ENCODE peak calls at places on chromosomes 13 and 19, in four cellular contexts. Y is stimulated activated CD4-positive, alpha-beta T cell treated with anti-CD3 and anti-CD28 coated beads, Interleukin-15, amount 100 ng/mL, for 48 hours; M is RKO; D is NCI-H774. E is an unnamed sample.

GRCh38 chr19:35247526-35248309 is 1.1 kb upstream of the LSR start:
- DNase-seq in Y (no peak), M (peak), D (peak), E (peak)

GRCh38 chr19:7947939-7948338 is 4.5 kb upstream of the TIMM44 start:
- DNase-seq in Y (no peak), M (peak), D (no peak), E (peak)

GRCh38 chr19:51702103-51702753 is 9.1 kb downstream of the SPACA6 start:
- DNase-seq in Y (no peak), M (no peak), D (peak), E (peak)

GRCh38 chr19:40006273-40006691 is 9.4 kb downstream of the ZNF546 start:
- DNase-seq in Y (no peak), M (peak), D (no peak), E (peak)

GRCh38 chr19:33216198-33216830 is 9.3 kb downstream of the SLC7A10 start:
- DNase-seq in Y (no peak), M (no peak), D (no peak), E (no peak)

GRCh38 chr13:21799671-21800070 is 128.8 kb downstream of the FGF9 start:
- DNase-seq in Y (no peak), M (no peak), D (no peak), E (no peak)

GRCh38 chr13:63184693-63185092 is 1769.0 kb upstream of the PCDH20 start:
- DNase-seq in Y (no peak), M (peak), D (no peak), E (peak)

GRCh38 chr13:72295173-72295572 is 428.2 kb upstream of the DACH1 start:
- DNase-seq in Y (no peak), M (no peak), D (no peak), E (no peak)

GRCh38 chr19:46014534-46014933 is 8.3 kb downstream of the PGLYRP1 start:
- DNase-seq in Y (no peak), M (no peak), D (no peak), E (no peak)

GRCh38 chr19:10518444-10519361 is 1.5 kb upstream of the S1PR5 start:
- DNase-seq in Y (no peak), M (no peak), D (no peak), E (no peak)

GRCh38 chr13:50319603-50320296 is 304.5 kb downstream of the KCNRG start:
- DNase-seq in Y (no peak), M (no peak), D (no peak), E (no peak)

GRCh38 chr13:31267126-31267784 is 67.5 kb downstream of the B3GLCT start:
- DNase-seq in Y (no peak), M (no peak), D (no peak), E (no peak)

GRCh38 chr13:93388701-93389100 is 162.1 kb downstream of the GPC6 start:
- DNase-seq in Y (no peak), M (peak), D (no peak), E (no peak)

GRCh38 chr13:98678741-98679140 is 73.7 kb downstream of the SLC15A1 start:
- DNase-seq in Y (no peak), M (no peak), D (no peak), E (no peak)

GRCh38 chr13:34258646-34259386 is 440.9 kb downstream of the RFC3 start:
- DNase-seq in Y (no peak), M (no peak), D (no peak), E (no peak)

GRCh38 chr19:33349319-33350289 is 23.9 kb upstream of the CEBPG start:
- DNase-seq in Y (no peak), M (no peak), D (no peak), E (no peak)

GRCh38 chr13:38346764-38347163 is 2.9 kb upstream of the UFM1 start:
- DNase-seq in Y (no peak), M (no peak), D (no peak), E (no peak)

GRCh38 chr13:93751117-93751516 is 524.5 kb downstream of the GPC6 start:
- DNase-seq in Y (no peak), M (no peak), D (no peak), E (no peak)

GRCh38 chr13:59874973-59875372 is 288.8 kb downstream of the DIAPH3 start:
- DNase-seq in Y (no peak), M (no peak), D (no peak), E (no peak)

GRCh38 chr19:50204811-50205675 is 1.6 kb downstream of the MYH14 start:
- DNase-seq in Y (no peak), M (no peak), D (peak), E (peak)

GRCh38 chr13:27117158-27117557 is 54.5 kb downstream of the USP12 start:
- DNase-seq in Y (no peak), M (no peak), D (no peak), E (no peak)

GRCh38 chr19:31667106-31667505 is 317.9 kb upstream of the TSHZ3 start:
- DNase-seq in Y (no peak), M (no peak), D (no peak), E (no peak)

GRCh38 chr13:33728271-33729037 is 89.5 kb upstream of the RFC3 start:
- DNase-seq in Y (no peak), M (peak), D (no peak), E (no peak)

GRCh38 chr13:99501952-99502310 is 659 bp downstream of the TM9SF2 start:
- DNase-seq in Y (no peak), M (peak), D (no peak), E (peak)

GRCh38 chr13:51241720-51242119 is 19.5 kb downstream of the FAM124A start:
- DNase-seq in Y (no peak), M (no peak), D (no peak), E (no peak)

GRCh38 chr19:19217110-19217509 is 5.4 kb downstream of the NCAN start:
- DNase-seq in Y (no peak), M (peak), D (no peak), E (peak)

GRCh38 chr19:42683917-42684513 is 56.3 kb downstream of the PSG3 start:
- DNase-seq in Y (no peak), M (peak), D (no peak), E (no peak)

GRCh38 chr19:18274303-18274775 is at the start of gene IQCN:
- DNase-seq in Y (no peak), M (no peak), D (no peak), E (peak)

GRCh38 chr19:41914906-41915247 is 13.4 kb downstream of the ERFL start:
- DNase-seq in Y (no peak), M (no peak), D (no peak), E (no peak)

GRCh38 chr13:101516262-101516661 is 63.8 kb downstream of the ITGBL1 start:
- DNase-seq in Y (no peak), M (no peak), D (no peak), E (no peak)

GRCh38 chr19:40279120-40279551 is 6.0 kb downstream of the AKT2 start:
- DNase-seq in Y (no peak), M (no peak), D (no peak), E (no peak)

E was measured in SW480.